ENCODE peak calls at places on chromosomes 3 and 15, in seven cellular contexts. One of them, this sample, is unnamed.

GRCh38 chr15:73305331-73306211 is 63.2 kb downstream of the HCN4 start:
- DNase-seq in fibroblast of pulmonary artery: peak
- DNase-seq in EL: peak
- DNase-seq in activated T-cell treated with anti-CD3 and anti-CD28 coated beads, Interleukin-2, amount 50 U/mL, for 24 hours: no peak
- DNase-seq in NCI-H524: peak
- DNase-seq in glutamatergic neuron: peak
- DNase-seq in islet precursor cell: peak
- DNase-seq in this sample: peak

GRCh38 chr3:176214758-176215157 is 982.5 kb downstream of the TBL1XR1 start:
- DNase-seq in activated T-cell treated with anti-CD3 and anti-CD28 coated beads, Interleukin-2, amount 50 U/mL, for 24 hours: no peak
- DNase-seq in NCI-H524: no peak
- DNase-seq in islet precursor cell: no peak
- DNase-seq in EL: no peak
- DNase-seq in fibroblast of pulmonary artery: no peak
- DNase-seq in glutamatergic neuron: no peak
- DNase-seq in this sample: no peak

GRCh38 chr3:81426826-81427565 is 334.4 kb downstream of the GBE1 start:
- DNase-seq in glutamatergic neuron: no peak
- DNase-seq in islet precursor cell: no peak
- DNase-seq in fibroblast of pulmonary artery: no peak
- DNase-seq in NCI-H524: no peak
- DNase-seq in EL: no peak
- DNase-seq in activated T-cell treated with anti-CD3 and anti-CD28 coated beads, Interleukin-2, amount 50 U/mL, for 24 hours: no peak
- DNase-seq in this sample: no peak

GRCh38 chr15:99154271-99154670 is 49.4 kb downstream of the SYNM start:
- DNase-seq in EL: no peak
- DNase-seq in NCI-H524: peak
- DNase-seq in fibroblast of pulmonary artery: peak
- DNase-seq in glutamatergic neuron: no peak
- DNase-seq in islet precursor cell: peak
- DNase-seq in activated T-cell treated with anti-CD3 and anti-CD28 coated beads, Interleukin-2, amount 50 U/mL, for 24 hours: no peak
- DNase-seq in this sample: peak

GRCh38 chr15:32657198-32657886 is 15.8 kb downstream of the SCG5 start:
- DNase-seq in EL: no peak
- DNase-seq in NCI-H524: no peak
- DNase-seq in islet precursor cell: no peak
- DNase-seq in fibroblast of pulmonary artery: no peak
- DNase-seq in activated T-cell treated with anti-CD3 and anti-CD28 coated beads, Interleukin-2, amount 50 U/mL, for 24 hours: no peak
- DNase-seq in glutamatergic neuron: no peak
- DNase-seq in this sample: no peak

GRCh38 chr3:53806182-53807116 is 39.8 kb downstream of the CHDH start:
- DNase-seq in islet precursor cell: peak
- DNase-seq in EL: peak
- DNase-seq in fibroblast of pulmonary artery: peak
- DNase-seq in NCI-H524: no peak
- DNase-seq in activated T-cell treated with anti-CD3 and anti-CD28 coated beads, Interleukin-2, amount 50 U/mL, for 24 hours: no peak
- DNase-seq in glutamatergic neuron: peak
- DNase-seq in this sample: peak

GRCh38 chr3:23629181-23629893 is 176.4 kb upstream of the UBE2E1 start:
- DNase-seq in fibroblast of pulmonary artery: peak
- DNase-seq in islet precursor cell: no peak
- DNase-seq in EL: peak
- DNase-seq in glutamatergic neuron: no peak
- DNase-seq in activated T-cell treated with anti-CD3 and anti-CD28 coated beads, Interleukin-2, amount 50 U/mL, for 24 hours: no peak
- DNase-seq in NCI-H524: peak
- DNase-seq in this sample: peak

GRCh38 chr15:99454941-99455795 is 110.6 kb upstream of the MEF2A start:
- DNase-seq in NCI-H524: no peak
- DNase-seq in fibroblast of pulmonary artery: peak
- DNase-seq in EL: peak
- DNase-seq in activated T-cell treated with anti-CD3 and anti-CD28 coated beads, Interleukin-2, amount 50 U/mL, for 24 hours: no peak
- DNase-seq in islet precursor cell: peak
- DNase-seq in glutamatergic neuron: no peak
- DNase-seq in this sample: peak

GRCh38 chr3:121883507-121883906 is 10.7 kb upstream of the SLC15A2 start:
- DNase-seq in EL: peak
- DNase-seq in fibroblast of pulmonary artery: peak
- DNase-seq in activated T-cell treated with anti-CD3 and anti-CD28 coated beads, Interleukin-2, amount 50 U/mL, for 24 hours: no peak
- DNase-seq in islet precursor cell: no peak
- DNase-seq in glutamatergic neuron: no peak
- DNase-seq in NCI-H524: peak
- DNase-seq in this sample: peak

GRCh38 chr3:46484911-46485696 is 12.7 kb upstream of the RTP3 start:
- DNase-seq in NCI-H524: peak
- DNase-seq in glutamatergic neuron: peak
- DNase-seq in islet precursor cell: peak
- DNase-seq in activated T-cell treated with anti-CD3 and anti-CD28 coated beads, Interleukin-2, amount 50 U/mL, for 24 hours: no peak
- DNase-seq in fibroblast of pulmonary artery: no peak
- DNase-seq in EL: no peak
- DNase-seq in this sample: no peak

GRCh38 chr3:173800154-173800553 is 402.6 kb downstream of the NLGN1 start:
- DNase-seq in NCI-H524: no peak
- DNase-seq in glutamatergic neuron: no peak
- DNase-seq in EL: no peak
- DNase-seq in islet precursor cell: no peak
- DNase-seq in fibroblast of pulmonary artery: no peak
- DNase-seq in activated T-cell treated with anti-CD3 and anti-CD28 coated beads, Interleukin-2, amount 50 U/mL, for 24 hours: no peak
- DNase-seq in this sample: no peak

GRCh38 chr3:171559586-171559985 is 99.4 kb upstream of the TNIK start:
- DNase-seq in islet precursor cell: no peak
- DNase-seq in glutamatergic neuron: no peak
- DNase-seq in NCI-H524: no peak
- DNase-seq in fibroblast of pulmonary artery: no peak
- DNase-seq in activated T-cell treated with anti-CD3 and anti-CD28 coated beads, Interleukin-2, amount 50 U/mL, for 24 hours: no peak
- DNase-seq in EL: no peak
- DNase-seq in this sample: no peak

GRCh38 chr15:40925863-40926658 is 3.1 kb upstream of the DLL4 start:
- DNase-seq in EL: no peak
- DNase-seq in fibroblast of pulmonary artery: no peak
- DNase-seq in glutamatergic neuron: peak
- DNase-seq in NCI-H524: peak
- DNase-seq in islet precursor cell: no peak
- DNase-seq in activated T-cell treated with anti-CD3 and anti-CD28 coated beads, Interleukin-2, amount 50 U/mL, for 24 hours: peak
- DNase-seq in this sample: no peak

GRCh38 chr3:59321881-59322540 is 272.2 kb upstream of the CFAP20DC start:
- DNase-seq in fibroblast of pulmonary artery: no peak
- DNase-seq in glutamatergic neuron: no peak
- DNase-seq in NCI-H524: no peak
- DNase-seq in islet precursor cell: peak
- DNase-seq in activated T-cell treated with anti-CD3 and anti-CD28 coated beads, Interleukin-2, amount 50 U/mL, for 24 hours: no peak
- DNase-seq in EL: no peak
- DNase-seq in this sample: no peak

GRCh38 chr3:37766220-37766605 is 95.5 kb upstream of the CTDSPL start:
- DNase-seq in NCI-H524: no peak
- DNase-seq in activated T-cell treated with anti-CD3 and anti-CD28 coated beads, Interleukin-2, amount 50 U/mL, for 24 hours: no peak
- DNase-seq in islet precursor cell: no peak
- DNase-seq in EL: no peak
- DNase-seq in fibroblast of pulmonary artery: no peak
- DNase-seq in glutamatergic neuron: no peak
- DNase-seq in this sample: no peak

GRCh38 chr3:17054301-17054700 is 169.5 kb downstream of the PLCL2 start:
- DNase-seq in NCI-H524: no peak
- DNase-seq in islet precursor cell: no peak
- DNase-seq in activated T-cell treated with anti-CD3 and anti-CD28 coated beads, Interleukin-2, amount 50 U/mL, for 24 hours: no peak
- DNase-seq in glutamatergic neuron: no peak
- DNase-seq in EL: no peak
- DNase-seq in fibroblast of pulmonary artery: no peak
- DNase-seq in this sample: no peak

GRCh38 chr15:72859757-72860145 is 76.2 kb upstream of the ADPGK start:
- DNase-seq in NCI-H524: no peak
- DNase-seq in EL: no peak
- DNase-seq in glutamatergic neuron: no peak
- DNase-seq in fibroblast of pulmonary artery: no peak
- DNase-seq in activated T-cell treated with anti-CD3 and anti-CD28 coated beads, Interleukin-2, amount 50 U/mL, for 24 hours: no peak
- DNase-seq in islet precursor cell: peak
- DNase-seq in this sample: no peak

GRCh38 chr3:177724020-177724638 is 526.8 kb upstream of the TBL1XR1 start:
- DNase-seq in EL: no peak
- DNase-seq in glutamatergic neuron: no peak
- DNase-seq in islet precursor cell: no peak
- DNase-seq in NCI-H524: no peak
- DNase-seq in fibroblast of pulmonary artery: peak
- DNase-seq in activated T-cell treated with anti-CD3 and anti-CD28 coated beads, Interleukin-2, amount 50 U/mL, for 24 hours: no peak
- DNase-seq in this sample: no peak

GRCh38 chr15:47741082-47741481 is 23.8 kb downstream of the SEMA6D start:
- DNase-seq in fibroblast of pulmonary artery: no peak
- DNase-seq in islet precursor cell: no peak
- DNase-seq in glutamatergic neuron: no peak
- DNase-seq in EL: no peak
- DNase-seq in NCI-H524: no peak
- DNase-seq in activated T-cell treated with anti-CD3 and anti-CD28 coated beads, Interleukin-2, amount 50 U/mL, for 24 hours: no peak
- DNase-seq in this sample: no peak

GRCh38 chr3:25169146-25169545 is 258.9 kb upstream of the RARB start:
- DNase-seq in fibroblast of pulmonary artery: no peak
- DNase-seq in NCI-H524: no peak
- DNase-seq in EL: peak
- DNase-seq in islet precursor cell: no peak
- DNase-seq in activated T-cell treated with anti-CD3 and anti-CD28 coated beads, Interleukin-2, amount 50 U/mL, for 24 hours: no peak
- DNase-seq in glutamatergic neuron: no peak
- DNase-seq in this sample: no peak

GRCh38 chr3:192326656-192327055 is 400.7 kb downstream of the FGF12 start:
- DNase-seq in fibroblast of pulmonary artery: no peak
- DNase-seq in activated T-cell treated with anti-CD3 and anti-CD28 coated beads, Interleukin-2, amount 50 U/mL, for 24 hours: no peak
- DNase-seq in EL: no peak
- DNase-seq in glutamatergic neuron: no peak
- DNase-seq in islet precursor cell: no peak
- DNase-seq in NCI-H524: no peak
- DNase-seq in this sample: no peak

GRCh38 chr3:127805026-127805753 is 17.1 kb downstream of the MGLL start:
- DNase-seq in activated T-cell treated with anti-CD3 and anti-CD28 coated beads, Interleukin-2, amount 50 U/mL, for 24 hours: no peak
- DNase-seq in glutamatergic neuron: no peak
- DNase-seq in islet precursor cell: no peak
- DNase-seq in NCI-H524: no peak
- DNase-seq in EL: no peak
- DNase-seq in fibroblast of pulmonary artery: peak
- DNase-seq in this sample: peak

GRCh38 chr15:89121414-89121813 is 33.2 kb downstream of the ABHD2 start:
- DNase-seq in islet precursor cell: no peak
- DNase-seq in EL: no peak
- DNase-seq in fibroblast of pulmonary artery: no peak
- DNase-seq in glutamatergic neuron: no peak
- DNase-seq in activated T-cell treated with anti-CD3 and anti-CD28 coated beads, Interleukin-2, amount 50 U/mL, for 24 hours: no peak
- DNase-seq in NCI-H524: peak
- DNase-seq in this sample: no peak

GRCh38 chr15:98616397-98616796 is 31.9 kb upstream of the IGF1R start:
- DNase-seq in fibroblast of pulmonary artery: no peak
- DNase-seq in islet precursor cell: peak
- DNase-seq in EL: no peak
- DNase-seq in NCI-H524: no peak
- DNase-seq in activated T-cell treated with anti-CD3 and anti-CD28 coated beads, Interleukin-2, amount 50 U/mL, for 24 hours: no peak
- DNase-seq in glutamatergic neuron: no peak
- DNase-seq in this sample: no peak

GRCh38 chr3:4492240-4493007 is 724 bp upstream of the ITPR1 start:
- DNase-seq in glutamatergic neuron: peak
- DNase-seq in activated T-cell treated with anti-CD3 and anti-CD28 coated beads, Interleukin-2, amount 50 U/mL, for 24 hours: peak
- DNase-seq in EL: peak
- DNase-seq in fibroblast of pulmonary artery: peak
- DNase-seq in islet precursor cell: peak
- DNase-seq in NCI-H524: peak
- DNase-seq in this sample: peak

This sample was measured in amniotic epithelial cell.